ENCODE peak calls at places on chromosomes 11 and 22, in five cellular contexts. H is DMS 273 treated with DMSO at 0.1 percent for 48 hours, Y is kidney tubule cell, U is NCI-H1092 treated with DMSO at 0.1 percent for 48 hours, C is HCEC 1CT. Z is an unnamed sample.

GRCh38 chr22:45994516-45995404 is 17.8 kb upstream of the WNT7B start:
- DNase-seq in U (no peak), H (no peak), C (peak), Y (peak), Z (peak)

GRCh38 chr11:133941546-133941945 is 15.2 kb downstream of the IGSF9B start:
- DNase-seq in U (no peak), Y (no peak), C (no peak), H (no peak), Z (no peak)

GRCh38 chr11:48216510-48216909 is at the start of gene OR4B1:
- DNase-seq in Y (no peak), H (no peak), U (no peak), C (no peak), Z (no peak)

GRCh38 chr11:125883375-125883774 is 4.1 kb upstream of the HYLS1 start:
- DNase-seq in Y (no peak), U (no peak), C (no peak), H (no peak), Z (peak)

GRCh38 chr11:123576082-123576481 is 78.3 kb downstream of the SCN3B start:
- DNase-seq in C (no peak), H (no peak), U (no peak), Y (no peak), Z (no peak)

GRCh38 chr22:37354271-37355069 is 72.2 kb downstream of the CYTH4 start:
- DNase-seq in H (no peak), Y (no peak), U (no peak), C (no peak), Z (peak)

GRCh38 chr22:33923660-33924246 is 3.5 kb upstream of the LARGE1 start:
- DNase-seq in U (peak), C (peak), H (no peak), Y (peak), Z (peak)

GRCh38 chr11:119029340-119030028 is 1.2 kb downstream of the SLC37A4 start:
- DNase-seq in H (no peak), U (no peak), Y (peak), C (no peak), Z (peak)

GRCh38 chr22:49777569-49778250 is 50.0 kb downstream of the BRD1 start:
- DNase-seq in Y (no peak), U (no peak), C (no peak), H (no peak), Z (no peak)

GRCh38 chr22:50320116-50320515 is 6.7 kb downstream of the DENND6B start:
- DNase-seq in U (no peak), C (no peak), Y (no peak), H (no peak), Z (no peak)

GRCh38 chr11:44334356-44335004 is 24.5 kb upstream of the ALX4 start:
- DNase-seq in H (no peak), C (no peak), Y (no peak), U (no peak), Z (no peak)

GRCh38 chr11:115558635-115559034 is 54.4 kb upstream of the CADM1 start:
- DNase-seq in U (no peak), H (no peak), C (no peak), Y (no peak), Z (no peak)

GRCh38 chr22:44913198-44913983 is 96.4 kb downstream of the PHF21B start:
- DNase-seq in C (no peak), Y (no peak), U (no peak), H (no peak), Z (no peak)

GRCh38 chr11:17803751-17804334 is 69.3 kb downstream of the KCNC1 start:
- DNase-seq in Y (peak), C (no peak), U (peak), H (no peak), Z (no peak)

GRCh38 chr22:48396785-48397530 is 1430.7 kb downstream of the BRD1 start:
- DNase-seq in U (no peak), H (no peak), Y (no peak), C (no peak), Z (no peak)

GRCh38 chr11:68911731-68912130 is 8.0 kb downstream of the IGHMBP2 start:
- DNase-seq in Y (no peak), U (no peak), H (no peak), C (no peak), Z (no peak)

GRCh38 chr11:59197990-59198389 is 14.7 kb downstream of the MPEG1 start:
- DNase-seq in Y (peak), C (no peak), H (no peak), U (peak), Z (no peak)

Z was measured in PC-3.